ENCODE peak calls at places on chromosomes 12 and 14, in four cellular contexts. M, I, B and S are unnamed samples.

GRCh38 chr14:100980823-100981222 is 77.3 kb upstream of the RTL1 start:
- DNase-seq in B (no peak), I (no peak), M (no peak), S (no peak)

GRCh38 chr12:116066381-116067230 is 210.9 kb downstream of the MED13L start:
- DNase-seq in I (peak; percentile 34), M (peak; percentile 33), B (peak; percentile 49), S (no peak)

GRCh38 chr12:64943686-64944085 is 119.2 kb downstream of the TBC1D30 start:
- DNase-seq in I (no peak), M (no peak), B (no peak), S (no peak)

GRCh38 chr14:79602742-79603141 is 608.6 kb downstream of the DIO2 start:
- DNase-seq in B (no peak), I (no peak), M (no peak), S (no peak)

GRCh38 chr12:23640754-23641153 is 308.7 kb downstream of the SOX5 start:
- DNase-seq in B (no peak), M (no peak), I (no peak), S (no peak)

GRCh38 chr12:30457621-30458289 is 237.9 kb downstream of the IPO8 start:
- DNase-seq in I (peak; percentile 31), B (peak; percentile 45), M (peak; percentile 75), S (no peak)

GRCh38 chr12:64522316-64522715 is 70.4 kb downstream of the TBK1 start:
- DNase-seq in I (no peak), B (no peak), M (no peak), S (no peak)

GRCh38 chr12:130714091-130714590 is 2.0 kb downstream of the RIMBP2 start:
- DNase-seq in I (no peak), B (no peak), M (no peak), S (no peak)

GRCh38 chr12:52171950-52172512 is 19.8 kb downstream of the KRT80 start:
- DNase-seq in M (no peak), B (peak; percentile 30), I (peak; percentile 39), S (no peak)

GRCh38 chr12:39300799-39301198 is 142.1 kb downstream of the KIF21A start:
- DNase-seq in M (no peak), I (no peak), B (no peak), S (no peak)

GRCh38 chr14:63761356-63762117 is 33.7 kb upstream of the SGPP1 start:
- DNase-seq in I (no peak), B (no peak), M (no peak), S (no peak)

GRCh38 chr14:50521912-50522341 is 10.4 kb downstream of the MAP4K5 start:
- DNase-seq in M (no peak), I (peak; percentile 70), B (no peak), S (no peak)
- TF ChIP-seq SIN3A in M (no peak), I (no peak), B (no peak), S (no peak)

DNA sequence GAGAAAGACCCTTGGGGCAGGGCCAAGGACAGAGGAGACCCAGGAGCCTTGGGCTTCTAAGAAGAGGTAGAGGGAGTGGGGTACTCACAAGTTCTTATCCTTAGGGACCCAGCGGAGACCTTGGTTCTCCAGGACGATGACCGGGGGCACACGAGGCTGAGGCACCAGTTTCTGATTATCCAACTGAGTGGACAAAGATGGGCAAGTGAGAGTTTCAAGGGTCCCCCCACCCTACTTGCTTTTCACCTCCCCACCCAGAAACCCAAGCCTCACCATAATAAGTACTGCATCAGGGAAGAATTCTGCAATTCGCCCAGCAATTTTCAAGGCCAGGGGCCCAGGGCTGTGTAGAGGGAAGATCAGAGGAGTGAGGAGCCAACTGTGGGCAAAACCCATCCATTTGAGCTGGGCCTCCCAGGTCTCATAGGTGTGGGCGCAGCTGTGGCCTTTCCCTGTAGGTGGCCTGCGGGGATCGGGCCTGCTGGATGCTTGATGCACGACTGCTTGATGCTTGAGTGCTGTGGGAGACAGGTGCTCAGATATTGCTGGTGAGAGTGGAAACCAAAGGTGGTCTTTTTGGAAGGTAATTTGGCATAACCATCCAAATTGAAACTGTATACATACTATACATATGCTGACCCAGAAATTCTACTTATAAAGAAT is 2.0 kb downstream of the EMC9 start:
- DNase-seq in B (no peak), I (peak; percentile 72), M (no peak), S (no peak)
- TF ChIP-seq SIN3A in B (no peak), I (peak; percentile 42), M (no peak), S (no peak)

GRCh38 chr14:33685698-33686097 is 265.2 kb downstream of the EGLN3 start:
- DNase-seq in I (no peak), B (no peak), M (no peak), S (no peak)

GRCh38 chr14:33680873-33681272 is 270.0 kb downstream of the EGLN3 start:
- DNase-seq in B (no peak), I (no peak), M (no peak), S (no peak)

GRCh38 chr14:33685026-33685425 is 265.8 kb downstream of the EGLN3 start:
- DNase-seq in B (no peak), I (no peak), M (no peak), S (no peak)

GRCh38 chr14:33679461-33680225 is 271.2 kb downstream of the EGLN3 start:
- DNase-seq in B (no peak), M (no peak), I (no peak), S (no peak)

DNA sequence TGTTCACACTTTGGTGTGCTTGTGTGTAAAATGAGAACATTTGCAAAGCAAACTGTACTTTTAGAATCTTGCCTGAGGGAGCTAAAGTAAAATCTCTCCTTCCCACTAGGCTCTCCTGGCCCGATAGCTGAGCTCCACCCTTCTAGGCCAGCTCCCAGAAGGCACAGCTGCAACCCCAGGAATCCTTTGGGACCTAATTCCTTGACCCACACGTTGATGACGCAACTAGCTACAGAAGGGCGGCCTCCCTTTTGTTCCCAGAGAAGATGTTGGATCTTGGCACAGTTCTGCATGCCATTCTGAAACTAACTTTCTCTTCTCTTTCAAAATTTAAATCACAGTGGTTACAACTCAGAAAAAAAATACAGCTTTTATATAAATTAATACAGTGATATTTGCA is 268.1 kb downstream of the EGLN3 start:
- DNase-seq in I (no peak), B (no peak), M (no peak), S (no peak)
- TF ChIP-seq SIN3A in I (no peak), B (no peak), M (no peak), S (no peak)

GRCh38 chr12:14417717-14418116 is 52.2 kb downstream of the ATF7IP start:
- DNase-seq in I (peak; percentile 33), M (no peak), B (peak; percentile 52), S (no peak)
- TF ChIP-seq SIN3A in I (no peak), M (no peak), B (no peak), S (no peak)

DNA sequence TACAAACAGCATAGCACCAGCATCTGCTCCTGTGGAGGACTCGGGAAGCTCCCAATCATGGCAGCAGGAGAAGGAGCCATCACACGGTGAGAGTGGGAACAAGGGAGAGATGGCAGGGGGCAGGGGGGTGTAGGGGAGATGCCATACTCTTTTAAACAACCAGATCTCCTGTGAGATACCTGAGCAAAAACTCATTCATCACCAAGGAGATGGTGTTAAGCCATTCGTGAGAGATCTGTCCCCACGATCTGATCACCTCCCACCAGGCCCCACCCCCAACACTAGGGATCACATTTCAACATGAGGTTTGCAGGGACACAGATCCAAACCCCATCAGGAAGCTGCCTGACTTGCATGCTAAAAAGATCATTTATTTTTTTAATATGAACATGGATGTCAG is 499.3 kb downstream of the TMEM132D start:
- DNase-seq in M (no peak), I (no peak), B (no peak), S (no peak)
- TF ChIP-seq SIN3A in M (no peak), I (no peak), B (no peak), S (no peak)

DNA sequence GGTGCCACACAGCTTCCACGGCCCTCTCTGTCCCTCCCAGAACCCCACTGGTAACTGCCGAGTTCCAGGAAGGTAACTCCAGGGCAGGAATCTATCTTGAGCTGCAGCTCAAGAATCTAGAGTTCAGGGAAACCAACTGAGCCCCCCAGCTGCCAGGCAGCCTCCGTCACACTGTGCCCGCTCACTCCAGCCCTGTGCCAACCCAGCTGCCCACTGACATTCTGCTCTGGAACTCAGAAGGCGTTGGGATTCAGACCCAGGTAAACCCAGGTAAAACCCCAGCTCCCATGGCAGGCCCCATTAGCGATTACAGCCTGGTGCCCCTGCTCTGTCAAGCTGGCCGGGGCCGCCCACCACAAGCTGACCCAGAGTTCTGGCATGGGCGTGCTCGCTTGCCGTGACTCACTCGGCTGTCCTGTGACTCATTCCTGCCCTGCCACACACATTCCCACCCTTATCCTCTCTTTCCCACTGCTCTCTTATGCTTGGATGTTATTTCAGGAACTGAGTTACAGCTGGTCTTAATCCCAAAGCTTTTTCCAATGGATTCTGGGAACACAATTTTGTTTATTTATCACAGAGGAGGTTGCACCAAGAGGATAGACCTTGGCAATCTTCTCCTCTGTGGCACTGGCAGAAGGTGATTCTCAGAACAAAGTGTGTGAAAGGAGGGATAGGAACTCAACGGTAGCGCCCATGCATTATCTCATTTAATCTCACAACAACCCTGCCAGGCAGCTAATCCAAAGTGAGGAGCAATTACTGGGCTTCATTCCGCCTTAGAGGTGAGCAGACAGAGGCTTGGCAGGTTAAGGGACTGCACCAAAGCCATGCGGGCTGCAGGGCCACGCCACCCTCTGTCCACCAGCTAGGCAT is 33.2 kb downstream of the SYNE3 start:
- DNase-seq in I (peak; percentile 49), B (peak; percentile 13), M (peak; percentile 46), S (no peak)
- TF ChIP-seq SIN3A in I (no peak), B (no peak), M (no peak), S (no peak)

DNA sequence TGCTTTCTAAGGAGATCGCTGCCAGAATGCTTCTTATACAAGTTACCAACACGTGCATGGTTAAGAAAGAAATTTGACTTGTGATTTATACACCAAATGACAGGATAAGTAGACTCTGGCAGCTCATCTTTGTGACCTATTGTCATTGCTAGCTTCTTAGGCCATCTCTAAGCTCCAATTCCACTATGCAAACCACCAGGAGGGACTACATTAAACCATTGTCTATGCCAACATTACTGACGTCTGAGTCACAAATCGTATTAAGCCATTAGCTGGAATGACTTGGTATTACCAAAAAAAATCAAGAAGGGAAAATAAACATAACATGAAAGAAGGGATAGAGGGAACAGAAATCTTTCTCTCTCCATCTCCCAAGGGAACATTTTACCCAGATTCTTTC is 15.8 kb upstream of the VPS33A start:
- DNase-seq in I (no peak), B (no peak), M (no peak), S (no peak)
- TF ChIP-seq SIN3A in I (no peak), B (no peak), M (no peak), S (no peak)

GRCh38 chr12:127310548-127310947 is 956.4 kb upstream of the TMEM132C start:
- DNase-seq in I (no peak), M (no peak), B (no peak), S (no peak)
- TF ChIP-seq SIN3A in I (no peak), M (no peak), B (no peak), S (no peak)

DNA sequence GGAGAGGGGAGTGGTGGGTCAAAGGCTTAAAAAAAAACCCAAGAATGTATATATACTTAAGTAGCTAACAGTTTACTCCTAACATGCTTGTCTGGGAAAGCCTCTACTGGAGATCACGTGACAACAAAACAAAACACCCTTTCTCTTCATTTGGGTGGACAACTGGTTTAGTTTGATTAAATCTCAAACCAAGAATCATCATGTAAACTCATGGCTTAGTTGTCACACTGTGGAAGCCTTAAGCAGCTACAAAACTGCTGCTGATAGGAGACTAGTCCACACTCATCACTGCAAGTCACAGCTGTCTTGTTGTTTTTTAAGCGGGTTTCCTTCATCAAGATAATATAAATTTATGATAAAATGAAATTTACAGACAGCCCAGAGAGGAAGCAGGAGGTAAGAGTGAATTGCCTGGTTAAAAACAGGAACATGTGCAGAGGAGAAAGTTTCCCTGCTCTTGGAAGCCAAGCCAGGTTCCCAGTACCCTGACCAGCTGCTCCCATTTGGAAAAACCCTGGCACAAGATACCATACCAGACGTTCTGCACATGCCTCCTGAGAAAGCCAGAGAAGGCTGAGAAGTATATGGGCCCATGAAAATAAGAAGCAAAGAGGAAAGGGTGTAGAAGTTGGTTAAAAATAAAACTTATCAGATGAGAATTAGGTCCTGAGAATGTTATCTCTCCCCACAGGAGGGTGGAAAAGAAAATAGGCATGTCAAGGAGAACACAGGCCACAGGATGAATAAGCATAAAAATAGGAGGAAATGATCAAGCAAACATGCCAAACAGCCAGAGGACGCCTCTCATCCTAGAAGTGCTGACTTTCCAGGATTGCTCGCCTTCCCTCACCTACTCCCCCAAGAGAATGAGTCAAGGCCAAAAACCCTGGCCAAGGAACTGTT is 34.0 kb downstream of the EGLN3 start:
- DNase-seq in M (no peak), B (peak; percentile 55), I (no peak), S (no peak)
- TF ChIP-seq SIN3A in M (no peak), B (no peak), I (no peak), S (no peak)